ENCODE peak calls at places on chromosomes 6 and 20, in eight cellular contexts. Y is mammary epithelial cell, H is thyroid gland, C is WERI-Rb-1, A is A549, Z is Panc1, I is brain microvascular endothelial cell, D is uterus. R is an unnamed sample.

GRCh38 chr6:135990437-135990836 is 138.9 kb downstream of the PDE7B start:
- DNase-seq in Y (no peak), D (no peak), H (no peak), Z (no peak), C (no peak), A (no peak), I (no peak), R (no peak)

GRCh38 chr6:35919085-35919826 is 1.6 kb downstream of the SRPK1 start:
- DNase-seq in I (no peak), C (no peak), H (no peak), A (no peak), Y (peak; percentile 68), D (no peak), Z (no peak), R (peak; percentile 36)

GRCh38 chr6:43173496-43174262 is 2.6 kb downstream of the SRF start:
- DNase-seq in I (no peak), A (no peak), C (no peak), Z (no peak), Y (no peak), H (no peak), D (no peak), R (no peak)

GRCh38 chr20:5024103-5024502 is 22.8 kb upstream of the SLC23A2 start:
- DNase-seq in H (no peak), Y (no peak), Z (no peak), A (no peak), I (peak; percentile 9), D (no peak), C (no peak), R (no peak)

GRCh38 chr6:1678966-1679690 is 69.4 kb downstream of the FOXC1 start:
- DNase-seq in I (no peak), H (no peak), Z (no peak), C (no peak), A (no peak), Y (peak; percentile 6), D (no peak), R (no peak)

GRCh38 chr6:144651219-144651618 is 366.1 kb downstream of the UTRN start:
- DNase-seq in I (no peak), Y (no peak), A (no peak), Z (no peak), H (no peak), C (no peak), D (no peak), R (no peak)

GRCh38 chr6:7721654-7722053 is 4.2 kb upstream of the BMP6 start:
- DNase-seq in Z (no peak), A (peak; percentile 22), C (no peak), D (no peak), I (no peak), Y (peak; percentile 26), H (no peak), R (no peak)

GRCh38 chr6:28719275-28719940 is 193.7 kb downstream of the GPX5 start:
- DNase-seq in C (no peak), H (no peak), D (no peak), Z (no peak), Y (peak; percentile 63), A (no peak), I (peak; percentile 69), R (no peak)

GRCh38 chr6:63808576-63808975 is 173.0 kb downstream of the PHF3 start:
- DNase-seq in D (no peak), C (no peak), Y (no peak), A (no peak), H (no peak), Z (no peak), I (no peak), R (no peak)

GRCh38 chr6:63805345-63805744 is 169.7 kb downstream of the PHF3 start:
- DNase-seq in H (no peak), I (no peak), Y (no peak), C (peak; percentile 8), A (no peak), D (no peak), Z (no peak), R (no peak)

GRCh38 chr6:63805808-63806572 is 170.4 kb downstream of the PHF3 start:
- DNase-seq in Z (peak; percentile 92), I (peak; percentile 40), Y (peak; percentile 92), H (no peak), A (peak; percentile 14), D (no peak), C (no peak), R (peak; percentile 70)

GRCh38 chr6:63806573-63806913 is 170.9 kb downstream of the PHF3 start:
- DNase-seq in A (no peak), Y (no peak), Z (no peak), D (no peak), C (no peak), I (no peak), H (no peak), R (peak; percentile 34)

DNA sequence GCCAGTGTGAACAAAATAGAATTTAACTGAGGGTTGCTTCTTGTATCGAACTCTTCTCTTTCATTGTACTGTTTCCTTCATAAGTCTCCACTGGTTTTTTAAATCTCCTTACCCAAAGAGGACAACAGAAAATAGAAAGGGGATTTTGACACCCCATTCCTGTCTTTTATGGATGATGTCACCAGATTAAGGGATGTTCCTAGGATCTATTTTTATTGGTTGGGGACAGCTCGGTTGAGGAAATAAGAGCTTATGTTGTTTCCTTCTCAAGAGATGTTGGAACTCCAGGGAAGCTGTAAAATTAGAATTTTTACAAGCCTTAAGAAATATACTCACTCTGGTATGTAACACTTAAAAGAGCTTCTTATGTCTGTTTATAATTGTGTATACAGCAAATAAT is 171.5 kb downstream of the PHF3 start:
- DNase-seq in I (no peak), Z (no peak), D (no peak), A (no peak), H (no peak), Y (no peak), C (no peak), R (no peak)
- H3K27ac ChIP-seq in I (peak overlapping the region; percentile 88), Z (no peak overlapping the region), D (peak overlapping the region; percentile 5), A (peak overlapping the region; percentile 72), H (no peak overlapping the region), Y (peak overlapping the region; percentile 84), C (no peak overlapping the region), R (no peak overlapping the region)

GRCh38 chr6:50815436-50816114 is 3.1 kb upstream of the TFAP2B start:
- DNase-seq in I (peak; percentile 24), A (no peak), H (no peak), D (no peak), C (no peak), Z (peak; percentile 8), Y (peak; percentile 23), R (peak; percentile 8)
- TF ChIP-seq CTCF in I (peak; percentile 57), A (peak; percentile 52), H (no peak), D (no peak), C (peak; percentile 22), Z (no peak), Y (peak; percentile 54), R (no peak)

GRCh38 chr6:39891353-39891752 is 42.9 kb downstream of the MOCS1 start:
- DNase-seq in D (no peak), A (no peak), C (no peak), Y (no peak), H (no peak), I (no peak), Z (no peak), R (no peak)

GRCh38 chr6:39893286-39893685 is 41.0 kb downstream of the MOCS1 start:
- DNase-seq in D (no peak), H (peak; percentile 80), C (no peak), A (no peak), Y (no peak), I (no peak), Z (no peak), R (no peak)

GRCh38 chr6:39892490-39893129 is 41.7 kb downstream of the MOCS1 start:
- DNase-seq in Z (peak; percentile 4), C (peak; percentile 83), D (peak; percentile 57), I (peak; percentile 74), Y (peak; percentile 17), H (peak; percentile 72), A (peak; percentile 26), R (peak; percentile 13)

GRCh38 chr6:39889229-39889628 is 45.0 kb downstream of the MOCS1 start:
- DNase-seq in Z (no peak), H (no peak), A (no peak), I (no peak), D (no peak), Y (no peak), C (no peak), R (no peak)

DNA sequence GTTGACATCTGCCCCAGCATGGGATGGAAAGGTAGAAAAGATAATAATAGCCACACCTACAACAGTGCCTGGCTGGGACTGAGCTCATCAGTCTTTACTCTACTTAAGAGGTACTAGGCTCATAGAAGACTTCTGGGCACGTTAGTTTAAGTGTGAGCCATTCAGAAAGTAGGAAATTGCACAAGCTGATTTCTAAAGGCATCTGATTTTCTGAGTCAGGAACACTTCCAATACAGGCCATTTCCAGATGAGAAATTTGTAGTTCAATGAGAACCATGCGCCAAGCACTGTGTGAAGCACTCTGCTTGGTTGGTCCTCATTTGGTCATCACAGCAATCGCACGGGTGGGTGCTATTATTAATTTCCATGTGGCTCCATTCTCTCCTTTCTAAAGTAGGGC is 42.3 kb downstream of the MOCS1 start:
- DNase-seq in C (no peak), D (no peak), Z (no peak), Y (no peak), A (no peak), H (no peak), I (no peak), R (no peak)
- H3K27ac ChIP-seq in C (no peak overlapping the region), D (no peak overlapping the region), Z (no peak overlapping the region), Y (no peak overlapping the region), A (no peak overlapping the region), H (no peak overlapping the region), I (no peak overlapping the region), R (no peak overlapping the region)

GRCh38 chr6:122612838-122613237 is 2.6 kb downstream of the PKIB start:
- DNase-seq in A (no peak), C (no peak), D (no peak), H (no peak), Y (no peak), Z (no peak), I (no peak), R (no peak)

GRCh38 chr6:122614303-122614702 is 4.1 kb downstream of the PKIB start:
- DNase-seq in C (no peak), A (no peak), Z (no peak), Y (no peak), H (no peak), D (no peak), I (no peak), R (no peak)

GRCh38 chr6:122615409-122615808 is 5.2 kb downstream of the PKIB start:
- DNase-seq in I (no peak), D (no peak), H (no peak), Z (no peak), A (no peak), C (no peak), Y (no peak), R (no peak)

GRCh38 chr6:122610690-122611455 is 668 bp downstream of the PKIB start:
- DNase-seq in Z (peak; percentile 4), H (peak; percentile 82), Y (peak; percentile 54), C (peak; percentile 88), I (no peak), D (no peak), A (peak; percentile 31), R (peak; percentile 7)

DNA sequence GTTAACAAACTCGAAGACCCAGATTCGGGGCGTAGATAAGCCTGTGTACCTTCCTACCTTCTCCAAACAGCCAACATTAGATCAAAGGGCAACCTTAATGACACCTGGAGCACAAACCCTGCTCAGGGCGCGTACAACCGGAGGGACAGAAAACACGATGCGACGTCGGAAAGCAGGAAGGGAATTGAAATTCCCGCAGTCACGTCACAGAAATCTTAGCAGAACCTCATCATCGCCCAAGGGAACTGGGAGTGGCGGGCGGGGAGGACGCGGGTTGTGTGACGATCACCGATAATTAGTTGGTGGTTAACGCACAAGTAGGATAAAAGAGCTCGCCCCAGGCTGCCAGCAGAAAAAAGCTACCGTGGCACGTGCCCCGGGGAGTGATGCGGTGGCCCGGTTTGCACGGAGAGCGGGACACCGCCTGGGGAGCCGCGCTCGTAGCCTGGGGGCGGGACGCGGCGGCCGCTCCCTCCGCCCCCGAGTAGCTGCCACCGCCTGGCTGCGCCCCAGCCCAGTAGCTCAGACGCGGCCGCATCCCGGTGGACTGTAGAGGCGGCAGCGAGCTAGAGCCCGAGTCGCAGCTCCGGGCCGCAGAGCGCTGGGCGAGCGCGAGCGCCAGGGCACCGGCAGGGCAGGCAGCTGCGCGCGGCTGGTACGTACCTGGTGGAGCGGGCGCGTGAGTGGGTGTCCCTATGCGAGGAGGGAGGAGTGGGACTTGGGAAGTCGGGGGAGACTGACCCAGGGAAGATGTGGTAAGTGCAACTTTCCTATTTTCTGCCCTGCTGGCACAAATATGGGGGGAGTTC is at the start of gene PKIB:
- DNase-seq in C (peak; percentile 89), D (no peak), Y (peak; percentile 87), I (peak; percentile 37), A (peak; percentile 60), H (peak; percentile 87), Z (peak; percentile 2), R (peak; percentile 77)
- TF ChIP-seq CTCF in C (peak; percentile 58), D (no peak), Y (peak; percentile 76), I (peak; percentile 54), A (peak; percentile 8), H (no peak), Z (peak; percentile 69), R (peak; percentile 43)